ENCODE peak calls at places on chromosome 16, in six cellular contexts. D is GM23338, I is H1, Y is HCT116, M is HepG2, L is GM12878. N is an unnamed sample.

GRCh38 chr16:55478827-55479559 is at the start of gene MMP2:
- DNase-seq in D (peak; percentile 91), I (peak; percentile 51), Y (no peak), M (no peak), L (no peak), N (peak; percentile 67)

GRCh38 chr16:3282103-3282746 is 1.1 kb upstream of the ZNF263 start:
- DNase-seq in D (peak; percentile 87), I (no peak), Y (no peak), M (peak; percentile 73), L (no peak), N (peak; percentile 87)

GRCh38 chr16:27217256-27217655 is 13.9 kb downstream of the KDM8 start:
- DNase-seq in D (peak; percentile 69), I (no peak), Y (no peak), M (no peak), L (no peak), N (no peak)

GRCh38 chr16:10086620-10087019 is 95.6 kb downstream of the GRIN2A start:
- DNase-seq in D (no peak), I (no peak), Y (no peak), M (no peak), L (no peak), N (no peak)

GRCh38 chr16:52548261-52549010 is 1.5 kb upstream of the TOX3 start:
- DNase-seq in D (peak; percentile 54), I (no peak), Y (no peak), M (peak; percentile 75), L (no peak), N (no peak)

GRCh38 chr16:80973991-80974390 is 32.7 kb downstream of the CMC2 start:
- DNase-seq in D (no peak), I (no peak), Y (no peak), M (no peak), L (no peak), N (no peak)

GRCh38 chr16:12426122-12426521 is 377.6 kb downstream of the CPPED1 start:
- DNase-seq in D (no peak), I (no peak), Y (no peak), M (no peak), L (no peak), N (no peak)

GRCh38 chr16:25256821-25257503 is 683 bp downstream of the ZKSCAN2 start:
- DNase-seq in D (peak; percentile 53), I (no peak), Y (no peak), M (peak; percentile 40), L (no peak), N (no peak)

GRCh38 chr16:72850021-72850420 is 197.9 kb downstream of the ZFHX3 start:
- DNase-seq in D (no peak), I (no peak), Y (no peak), M (no peak), L (no peak), N (no peak)

GRCh38 chr16:54846761-54847160 is 83.9 kb upstream of the IRX5 start:
- DNase-seq in D (no peak), I (no peak), Y (no peak), M (no peak), L (no peak), N (no peak)

GRCh38 chr16:87582221-87582965 is 19.9 kb upstream of the JPH3 start:
- DNase-seq in D (peak; percentile 44), I (no peak), Y (no peak), M (no peak), L (no peak), N (no peak)

GRCh38 chr16:89918453-89919347 is at the start of gene MC1R:
- DNase-seq in D (peak; percentile 71), I (no peak), Y (peak; percentile 26), M (peak; percentile 88), L (no peak), N (peak; percentile 34)

GRCh38 chr16:75079346-75079926 is 37.1 kb downstream of the LDHD start:
- DNase-seq in D (no peak), I (no peak), Y (no peak), M (no peak), L (no peak), N (no peak)
- H3K79me2 ChIP-seq in D (peaks cover 94% of the 10 kb centered on the region), I (no peaks in the 10 kb centered on the region), Y (peaks cover 55% of the 10 kb centered on the region), M (peaks cover 91% of the 10 kb centered on the region), L (peaks cover 12% of the 10 kb centered on the region), N (peaks cover 33% of the 10 kb centered on the region)

GRCh38 chr16:49740190-49740589 is 115.7 kb downstream of the ZNF423 start:
- DNase-seq in D (no peak), I (no peak), Y (no peak), M (no peak), L (no peak), N (no peak)

GRCh38 chr16:49742428-49743205 is 113.3 kb downstream of the ZNF423 start:
- DNase-seq in D (no peak), I (no peak), Y (no peak), M (no peak), L (no peak), N (no peak)

GRCh38 chr16:49743206-49743470 is 112.8 kb downstream of the ZNF423 start:
- DNase-seq in D (no peak), I (no peak), Y (no peak), M (no peak), L (no peak), N (no peak)

GRCh38 chr16:49737541-49737940 is 118.4 kb downstream of the ZNF423 start:
- DNase-seq in D (no peak), I (no peak), Y (no peak), M (no peak), L (no peak), N (no peak)

DNA sequence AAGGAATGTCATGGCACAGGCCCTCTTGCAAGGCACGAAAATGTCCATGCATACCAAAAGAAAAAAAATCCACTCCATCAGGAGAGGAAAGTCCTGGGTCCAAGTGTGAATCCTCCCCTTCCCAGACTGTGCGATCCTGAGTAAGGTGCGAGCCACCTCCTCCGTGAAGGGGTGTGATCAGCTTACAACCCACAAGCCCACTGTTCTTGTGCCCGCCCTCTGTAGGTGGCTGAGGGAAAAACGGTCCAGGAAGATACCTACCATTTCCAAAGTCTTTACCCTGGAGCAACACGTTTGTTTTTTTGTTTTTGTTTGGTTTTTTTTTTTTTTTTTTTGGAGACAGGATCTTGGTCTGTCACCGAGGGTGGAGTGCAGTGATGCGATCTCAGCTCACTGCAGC is 116.5 kb downstream of the ZNF423 start:
- DNase-seq in D (peak; percentile 84), I (no peak), Y (peak; percentile 21), M (no peak), L (no peak), N (no peak)
- TF ChIP-seq CTCF in D (peak; percentile 55), I (peak; percentile 52), Y (peak; percentile 15), M (peak; percentile 19), L (no peak), N (no peak)

GRCh38 chr16:23678430-23679273 is at the start of gene PLK1:
- DNase-seq in D (peak; percentile 98), I (peak; percentile 74), Y (peak; percentile 76), M (peak; percentile 90), L (peak; percentile 37), N (peak; percentile 84)
- TF ChIP-seq POLR2AphosphoS5 in D (peak; percentile 88), I (peak; percentile 65), Y (peak; percentile 72), M (peak; percentile 83), L (peak; percentile 56), N (peak; percentile 34)

GRCh38 chr16:31083081-31083480 is 5.7 kb downstream of the PRSS53 start:
- DNase-seq in D (no peak), I (no peak), Y (no peak), M (no peak), L (no peak), N (no peak)
- H3K79me2 ChIP-seq in D (no peaks in the 10 kb centered on the region), I (no peaks in the 10 kb centered on the region), Y (peaks cover 4% of the 10 kb centered on the region), M (no peaks in the 10 kb centered on the region), L (no peaks in the 10 kb centered on the region), N (peaks cover 4% of the 10 kb centered on the region)

GRCh38 chr16:88784074-88784855 is 755 bp downstream of the PIEZO1 start:
- DNase-seq in D (peak; percentile 83), I (no peak), Y (no peak), M (peak; percentile 75), L (no peak), N (peak; percentile 65)
- TF ChIP-seq CTCF in D (peak; percentile 43), I (peak; percentile 48), Y (no peak), M (peak; percentile 52), L (peak; percentile 49), N (peak; percentile 40)

GRCh38 chr16:4290236-4290830 is 17.5 kb upstream of the TFAP4 start:
- DNase-seq in D (peak; percentile 60), I (no peak), Y (peak; percentile 88), M (peak; percentile 88), L (no peak), N (no peak)
- TF ChIP-seq POLR2AphosphoS5 in D (no peak), I (no peak), Y (no peak), M (no peak), L (no peak), N (no peak)

GRCh38 chr16:85643631-85644030 is 30.5 kb downstream of the GSE1 start:
- DNase-seq in D (no peak), I (no peak), Y (no peak), M (no peak), L (no peak), N (no peak)

GRCh38 chr16:85644093-85644712 is 31.1 kb downstream of the GSE1 start:
- DNase-seq in D (no peak), I (no peak), Y (no peak), M (no peak), L (no peak), N (no peak)

GRCh38 chr16:85646976-85647375 is 33.9 kb downstream of the GSE1 start:
- DNase-seq in D (no peak), I (no peak), Y (no peak), M (no peak), L (no peak), N (no peak)

GRCh38 chr16:85646358-85646907 is 33.3 kb downstream of the GSE1 start:
- DNase-seq in D (no peak), I (no peak), Y (no peak), M (no peak), L (no peak), N (no peak)

GRCh38 chr16:85645021-85645589 is 32.0 kb downstream of the GSE1 start:
- DNase-seq in D (no peak), I (no peak), Y (peak; percentile 75), M (peak; percentile 40), L (no peak), N (no peak)
- H3K79me2 ChIP-seq in D (peaks cover 66% of the 10 kb centered on the region), I (no peaks in the 10 kb centered on the region), Y (peaks cover 20% of the 10 kb centered on the region), M (peaks cover 43% of the 10 kb centered on the region), L (no peaks in the 10 kb centered on the region), N (no peaks in the 10 kb centered on the region)

GRCh38 chr16:66549284-66550131 is at the start of gene TK2:
- DNase-seq in D (peak; percentile 84), I (no peak), Y (no peak), M (peak; percentile 37), L (no peak), N (peak; percentile 66)
- TF ChIP-seq CTCF in D (no peak), I (peak; percentile 7), Y (no peak), M (peak; percentile 47), L (peak; percentile 19), N (peak; percentile 10)

GRCh38 chr16:85321856-85322271 is 209.6 kb upstream of the CIBAR2 start:
- DNase-seq in D (no peak), I (no peak), Y (no peak), M (no peak), L (no peak), N (peak; percentile 75)
- TF ChIP-seq POLR2AphosphoS5 in D (no peak), I (no peak), Y (no peak), M (no peak), L (no peak), N (no peak)

GRCh38 chr16:23496826-23497542 is 13.3 kb downstream of the GGA2 start:
- DNase-seq in D (no peak), I (no peak), Y (no peak), M (no peak), L (no peak), N (peak; percentile 48)
- H3K79me2 ChIP-seq in D (peaks cover 62% of the 10 kb centered on the region), I (no peaks in the 10 kb centered on the region), Y (peaks cover 71% of the 10 kb centered on the region), M (peaks cover 56% of the 10 kb centered on the region), L (peaks cover 53% of the 10 kb centered on the region), N (peaks cover 42% of the 10 kb centered on the region)

N was measured in endothelial cell of umbilical vein.